ENCODE peak calls at places on chromosome 14, in seven cellular contexts. H, D, K, V, E, L and T are unnamed samples. For H3K9me3 and H3K27me3, the result is how much of the 10 kb centered on the place peaks cover.

GRCh38 chr14:58865520-58866281 is 227.9 kb downstream of the DACT1 start:
- DNase-seq in H (peak), K (no peak), V (no peak), L (peak), D (no peak), E (no peak), T (no peak)

GRCh38 chr14:68439741-68440140 is 353.1 kb downstream of the ZFP36L1 start:
- DNase-seq in D (no peak), E (no peak), K (no peak), V (no peak), H (no peak), L (no peak), T (no peak)

GRCh38 chr14:91299483-91300115 is 55.1 kb upstream of the GPR68 start:
- DNase-seq in H (no peak), E (no peak), K (no peak), D (no peak), V (no peak), L (no peak), T (peak)

GRCh38 chr14:25349269-25349668 is 299.3 kb upstream of the STXBP6 start:
- DNase-seq in K (no peak), L (no peak), V (no peak), H (no peak), D (no peak), E (no peak), T (no peak)

GRCh38 chr14:77882631-77883030 is 82.7 kb downstream of the ADCK1 start:
- DNase-seq in E (no peak), V (peak), L (no peak), D (no peak), H (peak), K (no peak), T (no peak)

GRCh38 chr14:69475194-69475818 is 9.2 kb upstream of the PLEKHD1 start:
- DNase-seq in L (no peak), V (no peak), H (peak), D (no peak), K (no peak), E (no peak), T (no peak)

GRCh38 chr14:67420102-67420739 is 8.3 kb upstream of the PLEK2 start:
- DNase-seq in L (no peak), K (peak), V (no peak), D (no peak), E (no peak), H (no peak), T (no peak)

GRCh38 chr14:71654810-71655209 is 277.4 kb upstream of the RGS6 start:
- DNase-seq in V (no peak), H (no peak), E (no peak), L (no peak), K (no peak), D (no peak), T (no peak)

GRCh38 chr14:76644875-76645518 is 116.3 kb upstream of the VASH1 start:
- DNase-seq in H (peak), E (no peak), K (no peak), L (no peak), D (no peak), V (peak), T (no peak)

GRCh38 chr14:52046376-52046917 is 22.4 kb downstream of the NID2 start:
- DNase-seq in D (no peak), E (no peak), K (no peak), L (no peak), V (no peak), H (no peak), T (no peak)

GRCh38 chr14:79809849-79810612 is 401.3 kb downstream of the DIO2 start:
- DNase-seq in L (no peak), V (no peak), H (peak), E (no peak), K (peak), D (no peak), T (no peak)

GRCh38 chr14:30874120-30874998 is at the start of gene COCH:
- DNase-seq in K (peak), H (no peak), D (peak), E (no peak), L (no peak), V (peak), T (peak)

GRCh38 chr14:95156765-95157194 is 549 bp downstream of the DICER1 start:
- DNase-seq in K (peak), H (peak), D (no peak), E (peak), L (no peak), V (peak), T (peak)

GRCh38 chr14:55122441-55122986 is 6.5 kb upstream of the LGALS3 start:
- DNase-seq in K (peak), E (no peak), V (peak), H (peak), L (no peak), D (no peak), T (peak)

GRCh38 chr14:75459099-75459741 is 31.4 kb downstream of the JDP2 start:
- DNase-seq in E (no peak), V (peak), H (no peak), D (no peak), K (peak), L (no peak), T (peak)

GRCh38 chr14:33163109-33163508 is 224.4 kb downstream of the NPAS3 start:
- DNase-seq in D (no peak), H (no peak), K (no peak), L (no peak), E (no peak), V (no peak), T (no peak)

GRCh38 chr14:101225729-101226152 is 322.2 kb upstream of the RTL1 start:
- DNase-seq in V (no peak), H (no peak), L (no peak), E (no peak), K (no peak), D (no peak), T (no peak)

GRCh38 chr14:50769893-50770500 is 61.0 kb downstream of the NIN start:
- DNase-seq in H (no peak), V (no peak), K (no peak), D (no peak), E (no peak), L (no peak), T (no peak)

GRCh38 chr14:72699852-72700257 is 194.0 kb downstream of the DPF3 start:
- DNase-seq in K (no peak), D (no peak), E (no peak), L (peak), H (peak), V (peak), T (peak)

GRCh38 chr14:76964695-76965094 is 63.8 kb downstream of the IRF2BPL start:
- DNase-seq in K (no peak), L (no peak), H (no peak), V (no peak), D (no peak), E (no peak), T (no peak)

GRCh38 chr14:92456215-92457017 is 57.2 kb upstream of the RIN3 start:
- DNase-seq in K (peak), D (no peak), H (peak), V (peak), E (no peak), L (peak), T (peak)

GRCh38 chr14:22118894-22119477 is 445.4 kb upstream of the OR4E1 start:
- DNase-seq in K (no peak), L (peak), H (peak), E (no peak), V (no peak), D (no peak), T (no peak)

GRCh38 chr14:75456069-75457023 is 28.5 kb downstream of the JDP2 start:
- DNase-seq in E (no peak), K (peak), H (no peak), L (no peak), D (no peak), V (no peak), T (peak)

GRCh38 chr14:105258846-105259245 is 10.5 kb downstream of the BTBD6 start:
- DNase-seq in K (peak), V (no peak), L (no peak), E (no peak), D (no peak), H (peak), T (no peak)

GRCh38 chr14:105255021-105255507 is 6.7 kb downstream of the BTBD6 start:
- DNase-seq in E (no peak), L (no peak), V (no peak), H (peak), D (no peak), K (no peak), T (no peak)

GRCh38 chr14:105253329-105253682 is 5.0 kb downstream of the BTBD6 start:
- DNase-seq in E (no peak), K (no peak), H (no peak), L (no peak), D (no peak), V (no peak), T (no peak)

GRCh38 chr14:105257464-105257863 is 9.1 kb downstream of the BTBD6 start:
- DNase-seq in V (no peak), D (peak), K (peak), E (no peak), L (no peak), H (no peak), T (no peak)

DNA sequence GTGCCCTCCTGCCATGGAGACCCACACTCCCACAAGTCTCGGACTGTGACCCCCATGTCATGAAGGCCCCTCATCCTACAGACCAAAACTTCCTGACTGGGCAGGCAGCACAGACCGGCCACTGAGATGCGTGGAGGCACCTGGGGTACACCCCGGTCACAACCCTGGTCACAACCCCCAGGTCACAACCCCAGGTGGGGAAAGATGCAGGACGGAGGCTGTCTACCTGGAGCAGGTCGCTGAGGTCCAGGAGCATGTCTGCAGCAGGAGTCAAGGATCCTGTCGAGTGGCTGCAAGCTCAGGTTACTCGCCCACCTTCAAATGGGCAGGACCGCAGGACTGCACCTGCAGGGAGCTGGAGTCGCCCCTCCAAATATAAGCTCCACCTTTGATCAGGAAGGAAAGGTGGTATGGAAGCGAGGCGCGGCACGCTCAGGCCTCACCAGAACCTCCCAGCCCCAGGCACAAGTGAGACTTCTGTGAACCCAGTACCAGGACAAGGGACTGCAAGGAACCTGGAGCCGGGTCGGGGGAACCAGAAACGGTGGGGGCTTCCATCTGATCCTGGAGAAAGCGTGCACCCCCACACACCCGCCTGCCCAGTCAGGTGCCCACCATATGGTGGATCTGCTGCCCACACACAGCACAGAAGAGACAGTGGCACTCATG is 8.1 kb downstream of the BTBD6 start:
- DNase-seq in H (no peak), V (no peak), L (no peak), D (no peak), K (no peak), E (no peak), T (no peak)
- H3K9me3 ChIP-seq in H (under half), V (under half), L (under half), D (under half), K (under half), E (under half), T (under half)

GRCh38 chr14:104602933-104603325 is 1.6 kb downstream of the TMEM179 start:
- DNase-seq in L (no peak), E (no peak), V (no peak), H (no peak), K (no peak), D (no peak), T (peak)

GRCh38 chr14:104601786-104602185 is 2.8 kb downstream of the TMEM179 start:
- DNase-seq in E (no peak), K (no peak), H (peak), D (no peak), V (peak), L (no peak), T (peak)

GRCh38 chr14:104600805-104601204 is 3.8 kb downstream of the TMEM179 start:
- DNase-seq in D (no peak), H (no peak), K (no peak), V (no peak), E (no peak), L (no peak), T (peak)

GRCh38 chr14:104603623-104604401 is 760 bp downstream of the TMEM179 start:
- DNase-seq in L (no peak), K (no peak), H (no peak), V (peak), D (no peak), E (no peak), T (peak)

DNA sequence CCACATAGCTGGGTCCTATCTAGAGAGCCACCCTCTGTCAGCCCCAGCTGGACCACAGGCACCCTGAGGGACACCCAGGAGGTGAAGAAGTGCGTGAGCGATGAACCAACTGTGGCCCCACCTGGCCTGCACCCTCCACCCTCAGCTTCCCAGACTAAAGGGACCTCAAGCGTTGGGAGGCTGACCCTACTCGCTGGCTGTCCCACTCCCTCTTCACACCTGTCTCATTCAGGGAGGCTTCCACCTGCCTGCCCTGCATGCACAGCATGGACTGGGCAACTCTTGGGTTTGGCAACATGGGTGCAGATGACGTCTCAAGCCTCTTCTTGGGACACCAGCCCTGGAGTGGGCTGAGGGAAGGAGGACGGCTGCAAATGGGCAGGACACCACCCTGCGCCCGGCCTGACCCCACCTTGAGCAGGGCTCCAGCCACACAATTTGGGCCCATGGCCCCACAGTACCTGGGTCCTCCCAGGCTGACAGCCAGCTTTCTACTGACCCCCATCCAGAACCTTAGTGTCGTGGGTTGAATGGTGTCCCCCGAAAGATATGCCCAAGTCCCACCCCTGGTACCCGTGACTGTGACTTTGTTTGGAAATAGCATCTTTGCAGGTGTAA is 2.1 kb downstream of the TMEM179 start:
- DNase-seq in K (no peak), E (peak), L (no peak), D (no peak), H (no peak), V (no peak), T (no peak)
- H3K27me3 ChIP-seq in K (half or more), E (under half), L (under half), D (under half), H (under half), V (under half), T (half or more)

GRCh38 chr14:93525691-93526451 is 95.1 kb downstream of the UNC79 start:
- DNase-seq in E (no peak), D (no peak), L (no peak), H (no peak), K (no peak), V (no peak), T (no peak)

GRCh38 chr14:93522221-93522620 is 91.5 kb downstream of the UNC79 start:
- DNase-seq in D (no peak), L (no peak), H (no peak), K (no peak), E (no peak), V (no peak), T (no peak)

GRCh38 chr14:93520053-93520607 is 89.4 kb downstream of the UNC79 start:
- DNase-seq in E (no peak), D (no peak), L (no peak), K (no peak), H (no peak), V (no peak), T (no peak)
- H3K9me3 ChIP-seq in E (under half), D (under half), L (under half), K (under half), H (under half), V (under half), T (under half)

DNA sequence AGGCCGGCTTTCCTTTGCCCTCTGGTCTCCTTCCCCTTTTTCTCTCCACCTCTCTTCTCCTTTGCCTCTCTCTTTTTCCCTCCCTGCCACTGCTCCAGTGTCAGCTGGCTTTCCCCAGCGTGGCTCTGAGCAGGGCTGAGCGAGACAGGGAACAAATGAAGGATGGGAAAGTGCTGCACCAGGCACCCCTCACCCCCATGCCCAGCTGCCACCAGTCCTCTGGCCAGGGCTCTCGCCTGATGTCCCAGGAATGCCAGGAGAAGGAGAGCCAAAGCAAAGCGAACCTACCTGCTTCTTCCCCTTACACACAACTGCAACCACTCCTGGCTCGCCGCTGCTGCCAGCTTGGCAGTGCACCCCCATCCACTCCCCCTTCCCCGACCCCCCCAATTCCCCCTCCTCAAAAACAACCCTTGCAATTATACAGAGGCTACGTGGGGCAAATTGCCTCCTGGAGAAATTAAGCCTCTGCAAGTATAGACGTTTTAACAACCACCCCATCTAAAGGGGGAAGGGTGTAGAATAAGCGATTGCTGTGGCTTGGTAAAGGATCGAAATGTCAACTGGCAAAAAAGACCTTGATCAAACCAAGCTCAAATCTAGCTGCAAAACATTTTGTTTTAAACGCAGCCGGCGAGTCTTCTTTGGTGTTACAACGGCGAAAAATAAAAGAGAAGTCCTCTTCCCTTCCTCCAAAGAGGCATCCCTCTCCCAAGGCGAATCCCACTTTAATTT is 3.1 kb downstream of the BCL11B start:
- DNase-seq in V (no peak), H (no peak), K (no peak), E (no peak), L (no peak), D (peak), T (no peak)
- H3K27me3 ChIP-seq in V (under half), H (under half), K (half or more), E (under half), L (under half), D (under half), T (half or more)

DNA sequence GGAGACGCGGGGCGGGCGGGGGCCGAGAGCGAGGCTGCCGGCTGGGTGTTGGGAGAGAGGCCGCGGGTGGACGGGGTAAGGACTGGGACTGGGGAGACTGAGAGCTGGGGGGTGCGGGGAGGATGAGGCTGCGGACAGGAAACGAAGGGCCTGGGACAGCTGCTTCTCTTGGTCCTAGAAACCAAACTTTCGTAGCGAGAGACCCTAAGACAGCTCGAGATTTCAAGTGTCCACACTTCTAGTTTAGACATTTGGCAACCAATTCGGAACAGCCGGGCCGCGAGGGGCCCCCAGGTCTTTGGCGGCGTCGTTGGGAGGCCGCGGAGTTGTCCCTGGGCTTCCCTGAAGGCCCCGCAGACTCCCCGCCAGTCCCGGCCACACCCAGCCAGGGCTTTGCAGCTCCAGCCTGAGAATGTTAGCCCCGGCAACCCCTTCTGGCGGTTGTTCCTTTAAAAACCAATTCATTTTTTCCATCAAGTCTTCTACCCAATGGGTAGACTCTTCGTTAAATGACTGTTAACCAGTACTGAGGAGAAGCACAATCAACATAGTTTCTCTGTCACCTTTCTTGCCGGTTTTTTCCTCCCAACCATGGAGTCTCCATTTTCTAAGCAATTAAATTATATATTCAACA is 11.5 kb downstream of the NKX2-1 start:
- DNase-seq in V (no peak), L (no peak), E (no peak), H (no peak), D (no peak), K (no peak), T (peak)
- H3K9me3 ChIP-seq in V (under half), L (under half), E (under half), H (under half), D (under half), K (under half), T (under half)

DNA sequence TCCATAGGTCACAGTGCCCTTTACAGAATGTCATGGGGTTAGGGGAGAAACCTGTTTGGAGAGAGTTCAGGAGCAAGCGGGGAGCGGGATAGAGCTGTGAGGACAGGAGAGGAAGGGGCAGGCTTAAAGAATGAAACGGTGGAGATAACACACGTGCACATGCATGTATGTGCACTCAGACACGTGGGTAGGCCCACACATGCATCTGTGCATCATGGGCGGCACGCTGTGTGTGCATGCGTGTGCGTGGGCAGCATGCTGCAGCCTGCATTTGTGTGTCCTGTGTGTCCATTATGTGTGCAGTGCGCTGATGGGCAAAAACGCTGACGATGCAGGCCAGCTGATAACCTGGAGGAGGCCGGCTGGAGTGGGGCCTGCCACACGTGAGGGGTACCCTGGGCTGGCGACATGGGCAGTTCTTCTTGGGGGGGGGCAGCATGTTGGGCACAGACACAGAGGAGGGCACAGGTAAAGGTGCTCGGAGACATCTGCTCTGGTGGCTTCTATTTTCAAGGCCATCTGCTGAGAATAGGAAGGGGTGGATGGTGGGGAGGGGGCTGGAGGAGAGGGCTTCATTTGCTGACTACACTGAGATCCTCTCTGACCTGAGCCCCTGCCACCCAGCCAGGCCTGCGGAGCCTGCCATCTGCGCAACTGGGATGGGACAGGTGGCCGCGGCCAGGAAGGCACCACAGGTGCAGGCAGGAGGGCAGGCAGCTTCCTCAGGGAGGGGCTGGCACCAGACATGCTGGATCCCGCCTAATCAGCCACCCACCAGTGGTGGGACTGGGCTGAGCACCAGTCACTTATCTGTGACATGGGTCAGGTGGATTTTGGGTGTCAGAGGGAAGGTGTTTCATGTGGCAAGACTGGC is 4.6 kb upstream of the ANKRD9 start:
- DNase-seq in H (no peak), D (no peak), K (no peak), V (no peak), E (no peak), L (no peak), T (no peak)
- H3K27me3 ChIP-seq in H (under half), D (under half), K (under half), V (under half), E (under half), L (under half), T (under half)